ENCODE peak calls at places on chromosomes 7 and 10, in seven cellular contexts. Z is SK-N-SH, D is H1, X is K562, R is HepG2, A is GM12878, K is HCT116. E is an unnamed sample.

GRCh38 chr7:19116121-19117080 is 1.0 kb downstream of the TWIST1 start:
- DNase-seq in A (no peak), R (no peak), Z (peak; percentile 72), D (peak; percentile 77), K (no peak), X (no peak), E (no peak)

GRCh38 chr7:80453699-80454340 is 58.0 kb downstream of the GNAT3 start:
- DNase-seq in R (peak; percentile 12), K (peak; percentile 19), D (no peak), Z (peak; percentile 45), A (no peak), X (no peak), E (no peak)

GRCh38 chr7:100603697-100604077 is 1.5 kb downstream of the PCOLCE start:
- DNase-seq in Z (no peak), K (no peak), X (no peak), A (no peak), D (peak; percentile 85), R (no peak), E (no peak)

GRCh38 chr7:105257338-105257737 is 131.4 kb downstream of the SRPK2 start:
- DNase-seq in X (no peak), R (no peak), Z (peak; percentile 50), K (no peak), D (no peak), A (no peak), E (no peak)

GRCh38 chr7:29609162-29610030 is 45.8 kb downstream of the PRR15 start:
- DNase-seq in A (no peak), D (peak; percentile 66), Z (no peak), K (peak; percentile 42), X (peak; percentile 65), R (peak; percentile 30), E (peak; percentile 63)

GRCh38 chr7:99928994-99929729 is at the start of gene GJC3:
- DNase-seq in K (peak; percentile 49), D (peak; percentile 82), R (peak; percentile 70), A (no peak), Z (peak; percentile 85), X (peak; percentile 79), E (peak; percentile 35)

GRCh38 chr10:101040061-101040460 is 9.0 kb downstream of the SFXN3 start:
- DNase-seq in X (no peak), K (no peak), Z (no peak), D (no peak), R (no peak), A (no peak), E (no peak)

GRCh38 chr7:132964886-132965285 is 117.0 kb downstream of the CHCHD3 start:
- DNase-seq in R (no peak), Z (no peak), X (no peak), D (no peak), A (no peak), K (no peak), E (no peak)

GRCh38 chr7:78134256-78134655 is 335.7 kb downstream of the PHTF2 start:
- DNase-seq in A (no peak), X (peak; percentile 50), K (peak; percentile 19), Z (peak; percentile 75), D (no peak), R (peak; percentile 3), E (peak; percentile 52)

GRCh38 chr7:2663121-2663886 is 24.7 kb upstream of the AMZ1 start:
- DNase-seq in A (no peak), K (no peak), R (peak; percentile 64), Z (peak; percentile 63), X (no peak), D (no peak), E (no peak)

GRCh38 chr10:21242915-21243314 is 282.6 kb downstream of the SKIDA1 start:
- DNase-seq in X (no peak), R (no peak), K (no peak), D (no peak), A (no peak), Z (no peak), E (no peak)

GRCh38 chr10:36269222-36269621 is 627.1 kb upstream of the FZD8 start:
- DNase-seq in Z (no peak), D (no peak), A (no peak), R (no peak), X (no peak), K (no peak), E (no peak)

DNA sequence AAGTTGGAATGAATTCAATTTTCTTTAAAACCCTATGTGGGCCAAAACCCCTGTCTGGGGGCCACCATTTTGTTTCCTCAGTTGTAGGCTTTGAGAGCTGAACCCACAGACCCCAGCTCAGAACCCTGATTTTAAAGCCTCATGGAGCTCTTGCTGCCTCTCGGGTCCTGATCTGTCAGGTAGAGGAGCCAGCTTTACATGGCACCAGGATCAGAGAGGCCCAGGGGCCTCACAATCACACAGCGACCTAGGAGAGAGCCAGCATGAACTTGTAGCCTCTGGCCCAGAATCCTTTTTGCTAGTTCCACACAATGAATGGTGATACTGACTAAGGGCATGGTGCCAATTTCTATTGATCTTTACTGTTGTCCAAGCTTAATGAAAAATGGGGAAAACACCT is 84.3 kb upstream of the SORCS3 start:
- DNase-seq in R (no peak), D (no peak), X (no peak), K (no peak), A (no peak), Z (no peak), E (no peak)
- TF ChIP-seq JUND in R (no peak), D (no peak), X (no peak), K (no peak), A (no peak), Z (no peak), E (no peak)

GRCh38 chr7:116988363-116988989 is 35.2 kb downstream of the ST7 start:
- DNase-seq in Z (peak; percentile 39), D (no peak), X (no peak), K (no peak), A (no peak), R (no peak), E (no peak)
- TF ChIP-seq JUND in Z (no peak), D (no peak), X (no peak), K (no peak), A (no peak), R (no peak), E (no peak)

GRCh38 chr7:42931447-42931833 is 534 bp downstream of the PSMA2 start:
- DNase-seq in Z (no peak), A (no peak), D (no peak), X (no peak), K (no peak), R (no peak), E (no peak)
- TF ChIP-seq JUND in Z (no peak), A (no peak), D (no peak), X (no peak), K (no peak), R (no peak), E (no peak)

GRCh38 chr10:130464426-130464825 is 328.2 kb downstream of the GLRX3 start:
- DNase-seq in D (peak; percentile 16), R (no peak), X (no peak), Z (no peak), A (no peak), K (no peak), E (no peak)

GRCh38 chr10:130470286-130470685 is 334.1 kb downstream of the GLRX3 start:
- DNase-seq in D (no peak), A (no peak), Z (no peak), X (no peak), K (no peak), R (no peak), E (no peak)

GRCh38 chr10:130463104-130463875 is 327.1 kb downstream of the GLRX3 start:
- DNase-seq in X (no peak), Z (no peak), K (no peak), A (no peak), D (peak; percentile 16), R (no peak), E (no peak)

GRCh38 chr10:130463876-130464360 is 327.7 kb downstream of the GLRX3 start:
- DNase-seq in A (no peak), Z (no peak), X (no peak), R (no peak), D (no peak), K (no peak), E (no peak)

GRCh38 chr10:130466271-130466997 is 330.2 kb downstream of the GLRX3 start:
- DNase-seq in D (peak; percentile 7), R (no peak), K (no peak), X (no peak), Z (no peak), A (no peak), E (no peak)
- TF ChIP-seq JUND in D (no peak), R (no peak), K (no peak), X (no peak), Z (no peak), A (no peak), E (no peak)

GRCh38 chr7:152336754-152337368 is 98.9 kb downstream of the KMT2C start:
- DNase-seq in Z (peak; percentile 51), X (no peak), A (no peak), K (peak; percentile 39), D (no peak), R (peak; percentile 53), E (no peak)
- TF ChIP-seq JUND in Z (no peak), X (no peak), A (no peak), K (no peak), D (no peak), R (no peak), E (no peak)

DNA sequence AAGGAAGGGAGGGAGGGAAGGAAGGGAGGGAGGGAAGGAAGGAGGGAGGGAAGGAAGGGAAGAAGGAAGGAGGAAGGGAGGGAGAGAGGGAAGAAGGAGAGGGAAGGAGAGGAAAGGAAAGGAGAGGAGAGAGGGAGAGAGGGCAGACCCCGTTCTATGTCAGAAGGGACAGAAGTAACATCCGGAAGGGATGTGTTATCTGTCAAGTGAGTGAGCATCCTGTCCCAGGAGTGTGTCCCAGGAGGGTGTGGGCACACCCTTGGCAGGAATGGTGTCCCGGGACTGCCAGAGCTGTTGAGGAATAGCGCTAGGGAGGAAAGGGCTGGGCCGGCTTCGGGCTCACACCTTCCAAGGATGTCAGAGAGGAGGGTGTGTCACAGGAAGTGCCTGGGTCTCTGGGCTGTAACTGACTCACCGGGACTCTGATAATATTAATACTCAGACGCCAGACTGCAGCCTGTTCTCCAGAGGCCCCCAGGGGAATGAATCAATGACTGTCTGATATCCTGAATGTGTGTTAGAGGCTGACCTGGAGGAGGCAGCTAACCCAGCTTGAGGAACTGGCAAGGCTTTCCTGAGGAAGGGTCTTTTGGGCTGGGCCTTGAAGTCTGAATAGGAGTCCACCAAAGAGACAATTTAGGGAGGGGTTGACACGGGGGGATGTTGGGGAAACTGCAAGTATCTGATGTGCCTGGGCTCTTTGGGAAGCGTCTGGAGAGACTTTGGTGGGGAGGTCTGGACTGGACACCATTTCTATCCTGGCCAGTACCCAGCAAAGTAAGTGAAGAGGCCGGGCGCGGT is 125.7 kb upstream of the TNRC18 start:
- DNase-seq in R (no peak), K (peak; percentile 87), A (no peak), X (peak; percentile 79), D (no peak), Z (peak; percentile 48), E (no peak)
- TF ChIP-seq JUND in R (no peak), K (no peak), A (no peak), X (peak; percentile 71), D (no peak), Z (no peak), E (no peak)

GRCh38 chr7:95172420-95172819 is 151.9 kb downstream of the PON1 start:
- DNase-seq in R (no peak), Z (no peak), A (no peak), X (no peak), K (no peak), D (no peak), E (no peak)

DNA sequence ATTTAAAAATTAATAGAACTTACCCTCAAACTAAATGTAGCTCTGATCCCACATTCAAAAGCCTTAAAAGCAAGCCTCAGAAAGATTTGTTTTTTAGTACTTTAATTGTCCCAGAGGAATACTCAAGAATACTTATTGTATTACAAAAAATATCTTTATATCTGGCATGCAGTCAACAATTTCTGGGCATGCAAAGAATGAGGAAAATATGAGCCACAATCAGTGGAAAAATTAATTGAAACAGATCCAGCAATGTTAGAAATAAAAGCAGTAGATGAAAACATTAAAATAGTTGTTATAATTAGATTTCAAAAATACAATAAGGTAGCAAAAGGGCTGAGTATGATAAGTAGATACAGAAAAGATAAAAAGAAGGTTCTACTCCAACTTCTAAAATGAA is 154.7 kb downstream of the PON1 start:
- DNase-seq in R (no peak), Z (no peak), D (no peak), X (no peak), K (no peak), A (no peak), E (no peak)
- TF ChIP-seq JUND in R (no peak), Z (no peak), D (no peak), X (no peak), K (no peak), A (no peak), E (no peak)